ENCODE peak calls at places on chromosome 7, in five cellular contexts. One of them, this sample, is unnamed.

GRCh38 chr7:35185908-35186731 is 67.8 kb downstream of the TBX20 start:
- DNase-seq in vagina: no peak
- DNase-seq in upper lobe of left lung: no peak
- DNase-seq in heart left ventricle: peak; percentile 72
- DNase-seq in A549: no peak
- DNase-seq in this sample: no peak

GRCh38 chr7:55177068-55177530 is 158.3 kb downstream of the EGFR start:
- DNase-seq in vagina: no peak
- DNase-seq in upper lobe of left lung: no peak
- DNase-seq in heart left ventricle: no peak
- DNase-seq in A549: no peak
- DNase-seq in this sample: no peak

GRCh38 chr7:81627565-81628287 is 142.1 kb downstream of the HGF start:
- DNase-seq in vagina: no peak
- DNase-seq in upper lobe of left lung: no peak
- DNase-seq in heart left ventricle: no peak
- DNase-seq in A549: no peak
- DNase-seq in this sample: no peak

GRCh38 chr7:111384065-111384891 is 178.0 kb downstream of the IMMP2L start:
- DNase-seq in vagina: no peak
- DNase-seq in upper lobe of left lung: no peak
- DNase-seq in heart left ventricle: no peak
- DNase-seq in A549: peak; percentile 35
- DNase-seq in this sample: no peak

GRCh38 chr7:84997626-84998025 is 189.2 kb downstream of the SEMA3D start:
- DNase-seq in vagina: no peak
- DNase-seq in upper lobe of left lung: no peak
- DNase-seq in heart left ventricle: no peak
- DNase-seq in A549: no peak
- DNase-seq in this sample: no peak

GRCh38 chr7:148838905-148839304 is 45.2 kb downstream of the EZH2 start:
- DNase-seq in vagina: no peak
- DNase-seq in upper lobe of left lung: no peak
- DNase-seq in heart left ventricle: no peak
- DNase-seq in A549: no peak
- DNase-seq in this sample: no peak

GRCh38 chr7:105975770-105976428 is 12.8 kb downstream of the CDHR3 start:
- DNase-seq in vagina: no peak
- DNase-seq in upper lobe of left lung: no peak
- DNase-seq in heart left ventricle: no peak
- DNase-seq in A549: no peak
- DNase-seq in this sample: no peak

GRCh38 chr7:122143376-122143750 is 686 bp downstream of the AASS start:
- DNase-seq in vagina: no peak
- DNase-seq in upper lobe of left lung: peak; percentile 26
- DNase-seq in heart left ventricle: peak; percentile 25
- DNase-seq in A549: no peak
- DNase-seq in this sample: no peak

GRCh38 chr7:44729949-44730590 is 18.6 kb upstream of the ZMIZ2 start:
- DNase-seq in vagina: no peak
- DNase-seq in upper lobe of left lung: no peak
- DNase-seq in heart left ventricle: no peak
- DNase-seq in A549: no peak
- DNase-seq in this sample: no peak

GRCh38 chr7:134184767-134185166 is 57.6 kb downstream of the LRGUK start:
- DNase-seq in vagina: no peak
- DNase-seq in upper lobe of left lung: peak; percentile 43
- DNase-seq in heart left ventricle: no peak
- DNase-seq in A549: no peak
- DNase-seq in this sample: no peak

GRCh38 chr7:116164552-116164951 is 45.8 kb upstream of the TES start:
- DNase-seq in vagina: no peak
- DNase-seq in upper lobe of left lung: no peak
- DNase-seq in heart left ventricle: no peak
- DNase-seq in A549: no peak
- DNase-seq in this sample: no peak

GRCh38 chr7:113891828-113892227 is 27.0 kb downstream of the PPP1R3A start:
- DNase-seq in vagina: no peak
- DNase-seq in upper lobe of left lung: no peak
- DNase-seq in heart left ventricle: no peak
- DNase-seq in A549: no peak
- DNase-seq in this sample: no peak

GRCh38 chr7:134318443-134318842 is 1.7 kb upstream of the SLC35B4 start:
- DNase-seq in vagina: no peak
- DNase-seq in upper lobe of left lung: no peak
- DNase-seq in heart left ventricle: no peak
- DNase-seq in A549: no peak
- DNase-seq in this sample: no peak

GRCh38 chr7:69695998-69696657 is 97.9 kb downstream of the AUTS2 start:
- DNase-seq in vagina: no peak
- DNase-seq in upper lobe of left lung: no peak
- DNase-seq in heart left ventricle: no peak
- DNase-seq in A549: no peak
- DNase-seq in this sample: no peak

GRCh38 chr7:45100761-45101480 is 10.6 kb downstream of the TBRG4 start:
- DNase-seq in vagina: no peak
- DNase-seq in upper lobe of left lung: no peak
- DNase-seq in heart left ventricle: no peak
- DNase-seq in A549: no peak
- DNase-seq in this sample: no peak

GRCh38 chr7:7783001-7783400 is 64.6 kb upstream of the RPA3 start:
- DNase-seq in vagina: no peak
- DNase-seq in upper lobe of left lung: no peak
- DNase-seq in heart left ventricle: no peak
- DNase-seq in A549: no peak
- DNase-seq in this sample: no peak

GRCh38 chr7:50615519-50615845 is 50.3 kb upstream of the DDC start:
- DNase-seq in vagina: no peak
- DNase-seq in upper lobe of left lung: no peak
- DNase-seq in heart left ventricle: no peak
- DNase-seq in A549: no peak
- DNase-seq in this sample: no peak

GRCh38 chr7:139713061-139713460 is 64.7 kb downstream of the HIPK2 start:
- DNase-seq in vagina: no peak
- DNase-seq in upper lobe of left lung: no peak
- DNase-seq in heart left ventricle: no peak
- DNase-seq in A549: no peak
- DNase-seq in this sample: no peak

GRCh38 chr7:130943981-130944380 is 210.0 kb upstream of the KLF14 start:
- DNase-seq in vagina: no peak
- DNase-seq in upper lobe of left lung: no peak
- DNase-seq in heart left ventricle: no peak
- DNase-seq in A549: no peak
- DNase-seq in this sample: no peak

GRCh38 chr7:134457166-134457565 is 1.7 kb downstream of the AKR1B1 start:
- DNase-seq in vagina: no peak
- DNase-seq in upper lobe of left lung: no peak
- DNase-seq in heart left ventricle: no peak
- DNase-seq in A549: no peak
- DNase-seq in this sample: no peak

GRCh38 chr7:33903770-33904679 is 1.3 kb upstream of the BMPER start:
- DNase-seq in vagina: no peak
- DNase-seq in upper lobe of left lung: no peak
- DNase-seq in heart left ventricle: peak; percentile 37
- DNase-seq in A549: peak; percentile 53
- DNase-seq in this sample: peak; percentile 13

GRCh38 chr7:67408109-67408508 is 411.5 kb downstream of the TYW1 start:
- DNase-seq in vagina: no peak
- DNase-seq in upper lobe of left lung: no peak
- DNase-seq in heart left ventricle: no peak
- DNase-seq in A549: no peak
- DNase-seq in this sample: no peak

GRCh38 chr7:14305233-14305866 is 315.9 kb upstream of the ETV1 start:
- DNase-seq in vagina: no peak
- DNase-seq in upper lobe of left lung: no peak
- DNase-seq in heart left ventricle: no peak
- DNase-seq in A549: no peak
- DNase-seq in this sample: no peak

GRCh38 chr7:55134786-55135185 is 116.0 kb downstream of the EGFR start:
- DNase-seq in vagina: peak; percentile 19
- DNase-seq in upper lobe of left lung: no peak
- DNase-seq in heart left ventricle: no peak
- DNase-seq in A549: no peak
- DNase-seq in this sample: no peak

GRCh38 chr7:151168022-151168786 is 710 bp upstream of the GBX1 start:
- DNase-seq in vagina: no peak
- DNase-seq in upper lobe of left lung: peak; percentile 41
- DNase-seq in heart left ventricle: no peak
- DNase-seq in A549: peak; percentile 74
- DNase-seq in this sample: peak; percentile 73

GRCh38 chr7:115879171-115879570 is 151.4 kb downstream of the TFEC start:
- DNase-seq in vagina: no peak
- DNase-seq in upper lobe of left lung: no peak
- DNase-seq in heart left ventricle: no peak
- DNase-seq in A549: no peak
- DNase-seq in this sample: no peak

GRCh38 chr7:55054252-55054651 is 35.4 kb downstream of the EGFR start:
- DNase-seq in vagina: no peak
- DNase-seq in upper lobe of left lung: peak; percentile 42
- DNase-seq in heart left ventricle: no peak
- DNase-seq in A549: no peak
- DNase-seq in this sample: no peak

GRCh38 chr7:158353606-158354570 is 233.7 kb downstream of the PTPRN2 start:
- DNase-seq in vagina: peak; percentile 77
- DNase-seq in upper lobe of left lung: peak; percentile 19
- DNase-seq in heart left ventricle: no peak
- DNase-seq in A549: no peak
- DNase-seq in this sample: no peak

GRCh38 chr7:106358103-106358663 is 73.4 kb upstream of the NAMPT start:
- DNase-seq in vagina: no peak
- DNase-seq in upper lobe of left lung: no peak
- DNase-seq in heart left ventricle: no peak
- DNase-seq in A549: no peak
- DNase-seq in this sample: no peak

GRCh38 chr7:122518488-122518887 is 180.4 kb downstream of the RNF133 start:
- DNase-seq in vagina: no peak
- DNase-seq in upper lobe of left lung: no peak
- DNase-seq in heart left ventricle: no peak
- DNase-seq in A549: no peak
- DNase-seq in this sample: no peak

GRCh38 chr7:117068511-117069155 is 115.3 kb downstream of the ST7 start:
- DNase-seq in vagina: no peak
- DNase-seq in upper lobe of left lung: peak; percentile 51
- DNase-seq in heart left ventricle: no peak
- DNase-seq in A549: no peak
- DNase-seq in this sample: no peak

DNA sequence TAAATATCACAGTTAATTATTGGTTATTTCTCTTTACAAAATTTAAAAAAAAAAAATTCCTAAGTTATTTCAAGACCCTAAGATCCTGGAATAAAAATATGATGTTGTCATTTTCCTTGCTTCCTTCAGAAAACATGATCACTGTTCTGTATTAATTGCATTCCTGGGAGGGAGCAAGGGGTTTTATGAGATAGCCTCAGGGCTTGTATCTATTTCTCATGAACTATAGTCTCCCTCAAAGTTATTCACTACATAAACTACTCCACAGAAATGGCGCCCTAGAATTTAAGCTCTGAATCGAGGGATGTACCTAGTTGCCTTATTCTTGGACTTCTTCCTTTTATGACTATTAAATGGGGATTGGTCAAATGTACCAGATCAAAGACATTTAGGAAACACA is 170.3 kb downstream of the CHRM2 start:
- DNase-seq in vagina: no peak
- DNase-seq in upper lobe of left lung: no peak
- DNase-seq in heart left ventricle: no peak
- DNase-seq in A549: no peak
- DNase-seq in this sample: no peak
- TF ChIP-seq POLR2A in vagina: no peak
- TF ChIP-seq POLR2A in upper lobe of left lung: no peak
- TF ChIP-seq POLR2A in heart left ventricle: no peak
- TF ChIP-seq POLR2A in A549: no peak
- TF ChIP-seq POLR2A in this sample: no peak

GRCh38 chr7:155867734-155868400 is 55.6 kb upstream of the SHH start:
- DNase-seq in vagina: peak; percentile 55
- DNase-seq in upper lobe of left lung: no peak
- DNase-seq in heart left ventricle: no peak
- DNase-seq in A549: no peak
- DNase-seq in this sample: no peak

GRCh38 chr7:155870334-155871180 is 58.3 kb upstream of the SHH start:
- DNase-seq in vagina: peak; percentile 79
- DNase-seq in upper lobe of left lung: no peak
- DNase-seq in heart left ventricle: no peak
- DNase-seq in A549: no peak
- DNase-seq in this sample: no peak

GRCh38 chr7:155867280-155867679 is 55.0 kb upstream of the SHH start:
- DNase-seq in vagina: peak; percentile 3
- DNase-seq in upper lobe of left lung: no peak
- DNase-seq in heart left ventricle: no peak
- DNase-seq in A549: no peak
- DNase-seq in this sample: no peak

GRCh38 chr7:155869784-155870076 is 57.5 kb upstream of the SHH start:
- DNase-seq in vagina: no peak
- DNase-seq in upper lobe of left lung: peak; percentile 8
- DNase-seq in heart left ventricle: no peak
- DNase-seq in A549: no peak
- DNase-seq in this sample: no peak

GRCh38 chr7:155868955-155869783 is 56.9 kb upstream of the SHH start:
- DNase-seq in vagina: peak; percentile 74
- DNase-seq in upper lobe of left lung: no peak
- DNase-seq in heart left ventricle: no peak
- DNase-seq in A549: no peak
- DNase-seq in this sample: no peak
- TF ChIP-seq POLR2A in vagina: no peak
- TF ChIP-seq POLR2A in upper lobe of left lung: no peak
- TF ChIP-seq POLR2A in heart left ventricle: no peak
- TF ChIP-seq POLR2A in A549: no peak
- TF ChIP-seq POLR2A in this sample: no peak

DNA sequence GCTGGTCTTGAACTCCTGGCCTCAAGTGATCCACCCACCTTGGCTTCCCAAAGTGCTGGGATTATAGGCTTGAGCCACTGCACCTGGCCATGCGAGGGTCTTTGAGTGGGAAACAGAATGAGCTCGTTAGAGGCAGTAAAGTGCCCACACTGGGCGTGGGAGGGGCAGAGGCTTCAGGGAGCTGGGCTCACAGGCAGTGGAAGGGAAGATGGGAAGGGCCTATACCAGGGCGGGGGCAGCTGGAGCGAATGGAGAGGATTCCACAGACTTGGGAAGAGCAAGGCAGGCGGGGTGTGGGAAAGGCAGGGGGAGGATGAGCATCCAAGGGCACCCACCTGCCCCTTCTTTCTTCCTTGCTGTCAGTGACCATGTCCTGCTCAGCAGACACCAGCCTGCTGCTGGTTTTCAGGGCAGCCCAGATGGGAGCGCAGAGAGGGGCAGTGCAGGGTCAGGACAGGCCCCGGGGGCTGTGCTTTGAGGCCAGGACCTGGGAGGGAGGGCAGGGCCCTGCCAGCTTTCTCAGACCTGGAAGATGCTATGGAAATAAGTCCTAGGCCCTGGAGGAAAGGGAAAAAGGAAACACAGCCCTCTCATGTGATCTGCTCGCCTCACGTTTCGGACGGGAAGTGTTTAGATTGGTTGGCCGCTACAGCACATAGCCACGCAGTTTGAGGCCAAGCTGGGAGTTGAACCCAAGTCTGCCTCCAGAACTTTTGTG is 4.3 kb downstream of the FZD9 start:
- DNase-seq in vagina: no peak
- DNase-seq in upper lobe of left lung: no peak
- DNase-seq in heart left ventricle: no peak
- DNase-seq in A549: no peak
- DNase-seq in this sample: no peak
- TF ChIP-seq POLR2A in vagina: no peak
- TF ChIP-seq POLR2A in upper lobe of left lung: no peak
- TF ChIP-seq POLR2A in heart left ventricle: no peak
- TF ChIP-seq POLR2A in A549: no peak
- TF ChIP-seq POLR2A in this sample: no peak

GRCh38 chr7:71144963-71145362 is 13.0 kb downstream of the GALNT17 start:
- DNase-seq in vagina: no peak
- DNase-seq in upper lobe of left lung: no peak
- DNase-seq in heart left ventricle: no peak
- DNase-seq in A549: no peak
- DNase-seq in this sample: no peak
- TF ChIP-seq POLR2A in vagina: no peak
- TF ChIP-seq POLR2A in upper lobe of left lung: no peak
- TF ChIP-seq POLR2A in heart left ventricle: no peak
- TF ChIP-seq POLR2A in A549: no peak
- TF ChIP-seq POLR2A in this sample: no peak

This sample was measured in GM12891.